ENCODE peak calls at places on chromosomes 16 and 17, in ten cellular contexts. T is A549, W is GM12891, C is tibial nerve, K is Peyer's patch, A is stomach, F is body of pancreas, P is GM12892, G is ovary, D is lower leg skin. R is an unnamed sample.

GRCh38 chr17:35087731-35088646 is 24.5 kb upstream of the RFFL start:
- DNase-seq in T (peak), K (peak), P (no peak), W (no peak), G (no peak), D (no peak), F (peak), A (peak), C (peak), R (peak)

GRCh38 chr16:71672125-71672524 is 46.1 kb downstream of the MARVELD3 start:
- DNase-seq in C (no peak), F (no peak), G (no peak), T (no peak), A (no peak), D (no peak), P (no peak), W (no peak), K (no peak), R (no peak)

GRCh38 chr16:78388920-78389564 is 289.6 kb downstream of the WWOX start:
- DNase-seq in W (no peak), C (no peak), G (no peak), F (no peak), A (no peak), D (no peak), T (no peak), K (no peak), P (no peak), R (no peak)

GRCh38 chr16:88347656-88348376 is 34.9 kb upstream of the ZNF469 start:
- DNase-seq in K (no peak), W (peak), A (no peak), F (no peak), C (no peak), T (no peak), G (no peak), P (peak), D (no peak), R (no peak)

GRCh38 chr17:3385869-3386816 is at the start of gene OR3A2:
- DNase-seq in G (no peak), W (no peak), C (no peak), P (no peak), K (no peak), A (no peak), D (no peak), T (no peak), F (no peak), R (no peak)

GRCh38 chr17:9987779-9988585 is 82.9 kb upstream of the RCVRN start:
- DNase-seq in T (peak), C (no peak), A (no peak), D (no peak), W (peak), P (peak), G (peak), K (no peak), F (peak), R (peak)

GRCh38 chr16:88595101-88595500 is 24.9 kb downstream of the ZC3H18 start:
- DNase-seq in A (no peak), K (no peak), W (no peak), G (no peak), F (no peak), T (no peak), C (no peak), D (no peak), P (no peak), R (no peak)

GRCh38 chr17:50429793-50430192 is 3.8 kb downstream of the ACSF2 start:
- DNase-seq in C (no peak), P (no peak), T (no peak), F (no peak), G (no peak), A (no peak), W (no peak), D (no peak), K (no peak), R (no peak)

GRCh38 chr17:75404223-75404738 is 1.2 kb downstream of the GRB2 start:
- DNase-seq in K (peak), D (peak), P (no peak), T (peak), C (peak), G (peak), A (peak), W (no peak), F (peak), R (peak)

GRCh38 chr16:69448470-69449193 is 24.2 kb downstream of the CYB5B start:
- DNase-seq in D (no peak), K (no peak), C (no peak), P (no peak), F (no peak), T (peak), A (no peak), G (no peak), W (no peak), R (no peak)

GRCh38 chr17:7833795-7834553 is at the start of gene KDM6B:
- DNase-seq in D (peak), T (peak), W (peak), G (peak), A (peak), F (peak), K (peak), P (peak), C (peak), R (peak)

GRCh38 chr17:81097943-81098308 is 63.0 kb downstream of the BAIAP2 start:
- DNase-seq in F (no peak), T (peak), P (no peak), G (no peak), W (no peak), K (peak), A (no peak), D (no peak), C (no peak), R (peak)

GRCh38 chr17:48753794-48754499 is 25.4 kb upstream of the HOXB13 start:
- DNase-seq in F (no peak), T (no peak), P (no peak), G (no peak), C (no peak), D (no peak), K (no peak), A (no peak), W (no peak), R (peak)

GRCh38 chr16:17334096-17334495 is 136.7 kb downstream of the XYLT1 start:
- DNase-seq in G (no peak), P (no peak), D (no peak), T (no peak), K (no peak), F (no peak), C (no peak), A (no peak), W (no peak), R (no peak)

GRCh38 chr16:53809088-53809951 is 105.4 kb downstream of the FTO start:
- DNase-seq in A (no peak), K (no peak), P (no peak), D (no peak), F (no peak), T (no peak), W (no peak), C (no peak), G (no peak), R (no peak)

DNA sequence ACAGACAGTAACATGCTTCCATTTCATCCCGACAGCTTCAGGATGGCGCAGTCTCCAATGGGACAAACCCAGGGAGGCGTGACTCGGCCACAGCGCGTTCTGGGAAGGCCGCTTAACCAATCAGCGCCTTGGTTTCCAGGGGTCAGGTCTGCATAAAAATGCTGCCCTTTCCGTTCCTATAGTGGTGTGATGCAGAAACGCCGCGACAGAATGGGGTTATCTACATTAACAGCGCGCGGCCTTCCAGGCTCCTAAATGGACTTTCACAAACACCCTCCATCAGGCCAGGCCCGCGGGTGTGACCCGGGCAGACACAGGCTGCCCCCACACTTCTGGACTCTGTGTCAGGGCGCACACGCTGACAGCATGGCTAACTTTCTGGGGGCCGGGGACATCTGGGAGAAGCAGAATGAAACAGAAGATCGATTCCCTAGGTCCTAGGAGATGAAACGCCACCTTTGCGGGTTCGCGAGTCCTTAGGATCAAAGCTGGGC is 792 bp downstream of the TMEM231 start:
- DNase-seq in D (peak), P (no peak), K (peak), A (peak), C (peak), T (peak), G (peak), F (peak), W (no peak), R (peak)
- TF ChIP-seq POLR2A in D (no peak), P (no peak), K (no peak), A (no peak), C (peak), T (peak), G (no peak), F (no peak), W (no peak), R (peak)

DNA sequence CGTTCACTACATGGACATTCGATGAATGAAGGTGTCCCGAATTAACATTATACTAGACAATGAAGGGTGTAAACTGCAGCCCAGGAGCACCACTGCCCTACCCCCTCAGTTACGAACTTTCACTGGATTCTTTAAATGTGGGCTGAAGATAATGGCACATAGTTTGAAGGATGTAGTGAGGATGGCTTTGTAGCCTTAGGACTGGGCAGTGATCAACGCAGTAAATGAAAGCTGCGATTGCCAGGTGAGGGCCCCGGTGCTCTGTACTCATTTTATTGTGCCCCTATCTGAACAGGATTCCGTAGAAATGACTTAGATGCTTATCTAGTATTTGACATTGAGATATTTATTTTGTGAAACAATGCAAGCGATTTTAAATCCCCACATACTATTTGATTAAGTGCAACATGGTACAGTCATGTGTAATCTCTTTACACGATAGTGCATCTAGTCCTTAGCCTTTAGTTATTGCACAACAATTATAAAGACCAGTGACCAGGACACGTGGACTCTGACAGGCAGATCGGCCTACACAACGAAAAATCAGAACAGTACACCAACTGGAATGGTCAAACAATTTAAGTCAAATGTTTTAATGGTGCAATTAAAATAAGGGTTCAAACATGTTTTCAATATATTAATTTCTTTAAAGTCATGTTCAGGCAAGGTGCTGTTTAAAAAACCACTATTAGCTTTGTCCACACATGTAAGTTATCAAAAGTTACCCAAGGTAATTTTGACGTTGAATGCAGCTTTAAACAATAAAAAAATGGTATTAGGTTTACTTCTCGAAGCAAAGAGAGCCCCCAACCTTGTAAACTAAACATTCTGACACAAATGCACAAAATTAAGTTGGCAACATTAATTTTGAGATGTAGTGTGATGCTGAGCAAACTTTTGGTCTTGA is 17.4 kb upstream of the ERN1 start:
- DNase-seq in K (no peak), A (no peak), G (peak), C (no peak), D (peak), W (no peak), P (no peak), T (peak), F (peak), R (no peak)
- TF ChIP-seq POLR2A in K (no peak), A (no peak), G (no peak), C (peak), D (no peak), W (peak), P (peak), T (peak), F (no peak), R (peak)

GRCh38 chr17:42536372-42537155 is 523 bp downstream of the NAGLU start:
- DNase-seq in D (peak), C (peak), G (peak), T (peak), K (peak), P (peak), W (peak), F (peak), A (peak), R (peak)
- TF ChIP-seq POLR2A in D (no peak), C (peak), G (no peak), T (peak), K (no peak), P (no peak), W (no peak), F (peak), A (no peak), R (peak)

GRCh38 chr16:85026696-85027095 is 899 bp upstream of the KIAA0513 start:
- DNase-seq in A (no peak), F (no peak), G (no peak), W (no peak), P (no peak), T (no peak), D (no peak), K (no peak), C (no peak), R (no peak)
- TF ChIP-seq POLR2A in A (no peak), F (no peak), G (no peak), W (no peak), P (no peak), T (no peak), D (no peak), K (no peak), C (no peak), R (no peak)

DNA sequence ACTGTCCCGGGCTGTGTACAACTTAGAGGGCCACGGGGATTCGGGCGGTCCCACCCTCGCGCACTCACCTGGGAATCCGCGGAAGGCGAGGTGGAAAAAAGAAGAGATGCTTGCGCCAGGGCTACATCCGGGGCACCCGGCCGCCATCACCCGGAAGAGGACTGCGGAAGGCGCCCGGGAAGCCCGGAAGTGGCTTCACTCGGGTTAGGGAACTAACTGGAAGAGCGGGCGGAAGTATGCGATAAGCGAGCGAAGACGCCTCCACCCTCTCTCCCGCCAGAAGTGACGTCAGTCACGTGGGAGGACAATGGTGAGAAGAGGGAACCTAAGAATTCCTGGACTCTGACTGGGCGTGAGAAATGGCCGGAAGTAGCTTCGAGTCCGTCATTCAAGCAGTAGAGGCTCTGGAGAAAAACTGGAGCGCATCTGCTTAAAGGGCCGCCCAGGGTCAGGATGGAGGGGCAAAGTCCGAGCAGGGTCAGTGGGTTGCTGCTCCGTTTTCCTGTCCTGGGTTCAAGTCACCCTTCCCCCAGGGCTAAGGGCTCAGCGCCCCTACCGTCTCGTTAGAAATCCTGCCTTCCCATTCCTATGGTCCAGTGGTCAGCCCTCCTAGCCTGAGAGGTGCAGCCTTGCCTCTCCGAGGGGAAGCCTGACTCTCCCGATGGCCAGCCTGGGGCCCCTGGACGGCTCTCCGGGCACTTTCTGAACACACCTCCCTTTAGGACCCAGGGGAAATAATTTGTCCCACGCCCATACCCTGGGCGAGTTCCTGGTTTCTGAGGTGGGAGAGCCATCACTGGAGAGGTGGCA is at the start of gene CD2BP2:
- DNase-seq in F (peak), C (peak), T (peak), A (peak), G (peak), D (peak), P (peak), K (peak), W (peak), R (peak)
- TF ChIP-seq POLR2A in F (no peak), C (peak), T (peak), A (no peak), G (peak), D (no peak), P (peak), K (peak), W (no peak), R (peak)

GRCh38 chr17:68379150-68379510 is 78.2 kb downstream of the WIPI1 start:
- DNase-seq in C (no peak), G (no peak), T (no peak), K (no peak), A (no peak), P (no peak), F (no peak), D (no peak), W (no peak), R (no peak)

GRCh38 chr17:68377771-68378201 is 79.5 kb downstream of the WIPI1 start:
- DNase-seq in F (no peak), P (no peak), A (no peak), W (no peak), C (no peak), K (no peak), T (no peak), D (no peak), G (no peak), R (no peak)

GRCh38 chr17:68381076-68381900 is 76.0 kb downstream of the WIPI1 start:
- DNase-seq in G (no peak), P (no peak), C (no peak), A (peak), F (no peak), W (no peak), K (peak), D (no peak), T (peak), R (no peak)

GRCh38 chr17:68379692-68380677 is 77.3 kb downstream of the WIPI1 start:
- DNase-seq in P (no peak), T (no peak), W (no peak), A (no peak), F (no peak), C (no peak), G (no peak), D (no peak), K (no peak), R (no peak)

DNA sequence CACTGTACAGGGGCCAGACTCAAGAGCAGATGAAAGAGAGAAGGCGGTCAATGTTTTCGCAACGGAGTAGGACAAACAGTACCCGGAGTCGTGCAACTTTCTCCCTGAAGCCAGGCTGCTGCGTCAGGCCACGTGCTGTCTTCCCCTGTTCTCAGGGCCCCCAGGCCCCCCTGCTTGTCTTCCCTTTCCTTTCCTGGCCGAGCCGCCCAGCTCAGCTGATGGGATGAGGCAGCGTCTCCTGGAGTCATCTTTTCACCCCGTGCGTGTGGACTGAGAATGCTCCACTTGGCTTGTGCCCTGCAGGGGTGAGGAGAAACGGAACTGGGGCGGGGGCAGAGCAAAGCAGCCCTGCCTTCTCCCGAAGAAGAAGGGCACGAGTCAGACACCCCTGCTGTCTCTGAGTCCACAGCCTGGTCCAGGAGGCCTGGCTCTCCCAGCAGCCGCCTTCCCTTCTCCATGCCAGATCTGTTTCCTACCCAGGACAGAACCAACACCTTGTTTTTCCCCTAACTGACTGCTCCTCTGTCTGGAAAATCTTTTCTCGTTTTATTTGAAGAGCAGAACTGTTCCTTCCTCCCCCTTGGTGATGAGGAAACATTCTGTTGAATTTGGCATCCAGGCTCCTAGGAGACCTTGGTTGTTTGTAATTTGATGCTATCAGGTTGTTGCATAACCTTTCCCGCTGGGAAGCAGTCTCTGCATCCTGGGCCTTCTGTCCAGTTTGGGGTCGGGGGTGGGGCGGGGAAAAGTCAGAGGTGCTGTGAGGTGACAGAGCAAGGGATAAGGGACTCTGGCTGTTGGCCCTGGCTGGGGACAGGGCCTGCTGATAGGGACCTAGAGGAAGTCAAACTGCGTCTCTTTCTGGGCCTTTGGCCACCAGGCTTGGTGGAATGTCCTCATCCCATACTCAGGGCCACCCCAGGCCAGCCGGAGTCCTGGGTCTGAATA is 78.8 kb downstream of the WIPI1 start:
- DNase-seq in A (peak), F (peak), D (peak), W (no peak), T (peak), C (peak), P (no peak), G (peak), K (peak), R (peak)
- TF ChIP-seq POLR2A in A (no peak), F (no peak), D (no peak), W (no peak), T (no peak), C (peak), P (no peak), G (peak), K (no peak), R (no peak)

DNA sequence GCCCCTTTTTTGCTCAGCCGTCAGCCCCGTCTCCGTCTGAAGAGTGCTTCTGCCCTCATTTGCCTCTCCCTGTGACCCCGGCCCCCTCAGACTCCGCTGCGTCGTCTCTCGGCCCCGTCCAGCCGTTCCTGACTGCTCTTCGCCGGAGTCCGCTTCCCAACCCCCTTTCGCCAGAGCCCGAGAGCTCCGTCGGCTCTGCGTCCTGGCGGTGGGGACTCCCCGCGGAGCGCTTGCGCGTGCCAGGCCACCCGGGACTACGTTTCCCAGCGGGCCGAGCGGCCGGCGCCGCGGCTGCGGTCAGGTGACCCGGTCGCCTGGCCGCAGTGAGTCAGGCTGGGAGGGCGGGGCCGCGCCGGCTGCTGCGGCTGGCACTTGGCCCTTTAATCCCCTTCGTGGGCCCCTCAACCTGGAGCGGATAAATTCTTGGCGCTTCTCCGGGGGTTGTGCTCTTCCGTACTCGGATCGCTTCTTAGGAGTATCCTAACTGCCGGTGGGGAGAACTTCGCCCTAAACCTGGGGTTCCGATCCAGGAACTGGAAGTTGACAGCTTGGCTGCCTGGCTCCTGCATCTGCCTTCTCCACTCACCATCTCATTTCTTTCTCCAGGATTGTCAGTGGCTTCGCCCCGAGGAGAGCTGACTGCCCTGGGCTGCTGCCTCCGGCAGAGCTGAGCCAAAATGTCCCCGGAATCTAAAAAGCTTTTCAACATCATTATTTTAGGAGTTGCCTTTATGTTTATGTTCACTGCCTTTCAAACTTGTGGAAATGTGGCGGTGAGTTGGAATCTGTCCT is at the start of gene MFSD11:
- DNase-seq in W (peak), D (peak), K (peak), G (peak), C (peak), T (peak), F (peak), P (peak), A (peak), R (peak)
- TF ChIP-seq POLR2A in W (no peak), D (no peak), K (peak), G (peak), C (peak), T (peak), F (peak), P (no peak), A (no peak), R (peak)

R was measured in H54.